ENCODE peak calls at places on chromosomes 11 and 22, in nine cellular contexts. Z is activated T-cell treated with anti-CD3 and anti-CD28 coated beads for 1 hour; G is HCEC 1CT; Q is CD4-positive, alpha-beta T cell; A is T-helper 1 cell; R is pulmonary artery endothelial cell; P is GM06990; S is left lung; H is A549. W is an unnamed sample.

GRCh38 chr11:926341-926916 is 759 bp downstream of the AP2A2 start:
- DNase-seq in P (no peak), Q (no peak), Z (no peak), A (no peak), H (peak; percentile 90), R (peak; percentile 60), S (no peak), G (peak; percentile 44), W (peak; percentile 58)

GRCh38 chr22:19841641-19842385 is 12.9 kb downstream of the GNB1L start:
- DNase-seq in A (no peak), G (no peak), Z (no peak), S (no peak), R (no peak), P (no peak), Q (no peak), H (no peak), W (no peak)

GRCh38 chr22:39454385-39454871 is 2.4 kb upstream of the MGAT3 start:
- DNase-seq in Z (no peak), H (no peak), Q (no peak), A (no peak), P (no peak), G (no peak), S (no peak), R (no peak), W (peak; percentile 79)

GRCh38 chr11:117095301-117096139 is 2.7 kb downstream of the SIK3 start:
- DNase-seq in S (no peak), A (no peak), G (peak; percentile 56), R (no peak), Q (no peak), P (no peak), H (no peak), Z (no peak), W (no peak)

GRCh38 chr22:43475549-43476076 is 63.8 kb downstream of the MPPED1 start:
- DNase-seq in S (no peak), P (no peak), H (no peak), A (no peak), R (no peak), G (no peak), Z (no peak), Q (no peak), W (no peak)

GRCh38 chr11:29005401-29005980 is 897.3 kb downstream of the METTL15 start:
- DNase-seq in R (no peak), G (no peak), Z (no peak), S (no peak), Q (no peak), H (no peak), P (no peak), A (no peak), W (peak; percentile 61)

GRCh38 chr11:126105022-126105747 is 42.5 kb upstream of the CDON start:
- DNase-seq in P (no peak), R (no peak), S (no peak), H (no peak), Q (no peak), Z (no peak), A (no peak), G (no peak), W (peak; percentile 52)

GRCh38 chr11:73236879-73237278 is 18.8 kb downstream of the P2RY2 start:
- DNase-seq in G (peak; percentile 5), S (peak; percentile 56), A (no peak), P (no peak), Q (no peak), Z (no peak), H (peak; percentile 69), R (no peak), W (peak; percentile 92)

GRCh38 chr11:17498058-17498457 is 21.4 kb upstream of the ABCC8 start:
- DNase-seq in Z (no peak), R (no peak), Q (no peak), P (no peak), S (no peak), G (no peak), H (no peak), A (no peak), W (peak; percentile 73)

GRCh38 chr11:126870021-126870420 is 130.5 kb downstream of the KIRREL3 start:
- DNase-seq in G (no peak), A (no peak), S (no peak), Q (no peak), Z (no peak), P (no peak), R (no peak), H (no peak), W (peak; percentile 18)

GRCh38 chr11:96103102-96103501 is 179.2 kb upstream of the MTMR2 start:
- DNase-seq in Z (no peak), S (no peak), H (no peak), P (no peak), Q (no peak), G (no peak), A (no peak), R (no peak), W (no peak)

GRCh38 chr11:26477406-26477805 is 94.7 kb downstream of the MUC15 start:
- DNase-seq in Q (no peak), S (no peak), Z (no peak), A (no peak), R (no peak), P (no peak), H (no peak), G (no peak), W (no peak)

GRCh38 chr11:44737222-44737621 is 10.5 kb downstream of the TSPAN18 start:
- DNase-seq in S (no peak), P (no peak), Q (no peak), G (no peak), Z (no peak), H (no peak), A (no peak), R (no peak), W (no peak)

GRCh38 chr11:5036671-5037070 is 9.7 kb upstream of the OR52J3 start:
- DNase-seq in Q (no peak), Z (no peak), P (no peak), A (no peak), G (no peak), R (no peak), S (no peak), H (no peak), W (no peak)

GRCh38 chr22:23404689-23405365 is 175.3 kb downstream of the IGLL1 start:
- DNase-seq in Q (no peak), S (no peak), H (no peak), P (no peak), G (no peak), A (no peak), R (no peak), Z (no peak), W (peak; percentile 77)

GRCh38 chr11:130114281-130114680 is 44.6 kb downstream of the APLP2 start:
- DNase-seq in A (no peak), P (no peak), H (no peak), S (no peak), G (no peak), R (no peak), Q (no peak), Z (no peak), W (no peak)

GRCh38 chr11:119108857-119109221 is 1.7 kb downstream of the C2CD2L start:
- DNase-seq in G (no peak), S (no peak), P (no peak), H (no peak), Q (no peak), Z (no peak), R (no peak), A (no peak), W (no peak)

GRCh38 chr11:92728628-92729027 is 240.8 kb upstream of the MTNR1B start:
- DNase-seq in Z (no peak), A (no peak), S (no peak), G (no peak), Q (no peak), H (no peak), R (no peak), P (no peak), W (no peak)

GRCh38 chr11:118003021-118003423 is 16.8 kb downstream of the IL10RA start:
- DNase-seq in H (no peak), P (no peak), Q (peak; percentile 39), A (no peak), G (no peak), Z (no peak), R (no peak), S (no peak), W (no peak)

GRCh38 chr22:19955241-19956128 is 13.9 kb upstream of the TXNRD2 start:
- DNase-seq in H (no peak), G (no peak), Z (no peak), Q (no peak), R (no peak), P (no peak), S (no peak), A (no peak), W (peak; percentile 43)

GRCh38 chr11:61472868-61473267 is 35.7 kb upstream of the LRRC10B start:
- DNase-seq in R (no peak), Z (no peak), G (no peak), H (no peak), P (no peak), S (no peak), Q (no peak), A (no peak), W (no peak)

GRCh38 chr22:24592144-24592845 is 578 bp downstream of the LRRC75B start:
- DNase-seq in R (no peak), P (peak; percentile 39), H (no peak), Q (no peak), Z (no peak), G (no peak), A (no peak), S (no peak), W (peak; percentile 79)

GRCh38 chr22:25167082-25167481 is 32.6 kb upstream of the CRYBB3 start:
- DNase-seq in Z (no peak), S (no peak), G (no peak), A (no peak), R (no peak), H (no peak), P (no peak), Q (no peak), W (peak; percentile 45)

GRCh38 chr22:28907311-28908008 is 24.1 kb downstream of the ZNRF3 start:
- DNase-seq in A (no peak), P (peak; percentile 51), Z (no peak), G (no peak), S (no peak), Q (no peak), H (no peak), R (no peak), W (no peak)

GRCh38 chr11:84775503-84775902 is 851.6 kb downstream of the DLG2 start:
- DNase-seq in P (no peak), H (no peak), Q (no peak), S (no peak), R (no peak), A (no peak), G (no peak), Z (no peak), W (no peak)

GRCh38 chr11:128496684-128497056 is 90.7 kb downstream of the ETS1 start:
- DNase-seq in R (no peak), P (no peak), A (no peak), S (no peak), G (no peak), Q (no peak), Z (no peak), H (peak; percentile 54), W (peak; percentile 55)

GRCh38 chr22:40216041-40216756 is 38.5 kb downstream of the TNRC6B start:
- DNase-seq in G (no peak), Z (no peak), H (no peak), P (peak; percentile 59), R (no peak), Q (no peak), A (peak; percentile 31), S (no peak), W (no peak)

GRCh38 chr11:3221408-3222002 is 2.9 kb upstream of the MRGPRG start:
- DNase-seq in H (no peak), A (no peak), S (no peak), G (no peak), P (no peak), Z (no peak), R (no peak), Q (no peak), W (no peak)

GRCh38 chr22:26383968-26384576 is 45.0 kb upstream of the ASPHD2 start:
- DNase-seq in A (no peak), G (no peak), Z (no peak), P (no peak), R (no peak), S (no peak), H (no peak), Q (no peak), W (no peak)

GRCh38 chr22:19495562-19496323 is 16.0 kb downstream of the CDC45 start:
- DNase-seq in G (peak; percentile 8), P (no peak), S (no peak), H (no peak), Z (no peak), R (peak; percentile 26), Q (no peak), A (no peak), W (no peak)